ENCODE peak calls at places on chromosomes 12 and 14, in four cellular contexts. H is WTC11, K is AG09309, S is HFF-Myc. A is an unnamed sample.

GRCh38 chr12:10957741-10958140 is 18.7 kb upstream of the TAS2R14 start:
- DNase-seq in H (no peak), K (no peak), S (no peak), A (no peak)

GRCh38 chr12:113462880-113463745 is 8.6 kb downstream of the LHX5 start:
- DNase-seq in H (peak; percentile 64), K (no peak), S (no peak), A (no peak)

GRCh38 chr14:54659365-54659764 is 92.4 kb downstream of the SAMD4A start:
- DNase-seq in H (no peak), K (no peak), S (no peak), A (no peak)

GRCh38 chr12:10959777-10960176 is 20.7 kb upstream of the TAS2R14 start:
- DNase-seq in H (no peak), K (no peak), S (no peak), A (no peak)

GRCh38 chr12:66319266-66319954 is 17.1 kb downstream of the HELB start:
- DNase-seq in H (no peak), K (no peak), S (no peak), A (no peak)

GRCh38 chr14:95408731-95409471 is 89.2 kb upstream of the CLMN start:
- DNase-seq in H (no peak), K (no peak), S (no peak), A (no peak)

GRCh38 chr12:66919466-66919865 is 240.6 kb upstream of the GRIP1 start:
- DNase-seq in H (no peak), K (no peak), S (no peak), A (no peak)

GRCh38 chr12:2163172-2163927 is 110.6 kb downstream of the CACNA1C start:
- DNase-seq in H (no peak), K (peak; percentile 79), S (no peak), A (no peak)

GRCh38 chr12:123102781-123103503 is 47.9 kb downstream of the PITPNM2 start:
- DNase-seq in H (no peak), K (no peak), S (no peak), A (no peak)

GRCh38 chr12:1795221-1795784 is 25.1 kb upstream of the LRTM2 start:
- DNase-seq in H (no peak), K (no peak), S (no peak), A (no peak)

GRCh38 chr12:117236456-117237001 is 46.3 kb upstream of the FBXO21 start:
- DNase-seq in H (peak; percentile 99), K (peak; percentile 7), S (no peak), A (no peak)

GRCh38 chr12:128573907-128574306 is 249.9 kb downstream of the SLC15A4 start:
- DNase-seq in H (no peak), K (no peak), S (no peak), A (no peak)

GRCh38 chr12:119949145-119949544 is 39.9 kb upstream of the BICDL1 start:
- DNase-seq in H (no peak), K (no peak), S (no peak), A (no peak)

GRCh38 chr14:90940318-90940962 is 120.0 kb downstream of the RPS6KA5 start:
- DNase-seq in H (no peak), K (no peak), S (no peak), A (no peak)

GRCh38 chr12:29612912-29613311 is 115.4 kb upstream of the OVCH1 start:
- DNase-seq in H (no peak), K (no peak), S (no peak), A (no peak)

GRCh38 chr12:128976120-128976519 is 122.8 kb downstream of the GLT1D1 start:
- DNase-seq in H (peak; percentile 24), K (no peak), S (no peak), A (no peak)

GRCh38 chr14:92659765-92660561 is 88.5 kb downstream of the LGMN start:
- DNase-seq in H (no peak), K (no peak), S (no peak), A (no peak)

GRCh38 chr12:1838223-1838993 is 18.0 kb downstream of the LRTM2 start:
- DNase-seq in H (no peak), K (no peak), S (no peak), A (no peak)

GRCh38 chr12:69106482-69107118 is 132.8 kb upstream of the CPSF6 start:
- DNase-seq in H (no peak), K (no peak), S (no peak), A (no peak)

GRCh38 chr12:6788972-6789905 is at the start of gene CD4:
- DNase-seq in H (no peak), K (no peak), S (no peak), A (no peak)

GRCh38 chr14:77457115-77457521 is 283 bp downstream of the VIPAS39 start:
- DNase-seq in H (no peak), K (no peak), S (no peak), A (no peak)

GRCh38 chr12:77167801-77168200 is 102.4 kb upstream of the E2F7 start:
- DNase-seq in H (no peak), K (no peak), S (no peak), A (no peak)

GRCh38 chr12:105279460-105280056 is 43.6 kb upstream of the APPL2 start:
- DNase-seq in H (peak; percentile 47), K (no peak), S (no peak), A (no peak)

GRCh38 chr14:63896278-63896720 is 43.5 kb downstream of the SYNE2 start:
- DNase-seq in H (no peak), K (peak; percentile 73), S (no peak), A (peak; percentile 47)

GRCh38 chr14:65972891-65973290 is 513.3 kb upstream of the CCDC196 start:
- DNase-seq in H (no peak), K (peak; percentile 27), S (no peak), A (no peak)

GRCh38 chr14:58281969-58282368 is 16.4 kb upstream of the ARID4A start:
- DNase-seq in H (no peak), K (no peak), S (no peak), A (no peak)

GRCh38 chr12:67747869-67748760 is 99.6 kb downstream of the DYRK2 start:
- DNase-seq in H (no peak), K (no peak), S (no peak), A (no peak)

GRCh38 chr12:49546481-49546880 is 7.7 kb downstream of the KCNH3 start:
- DNase-seq in H (no peak), K (no peak), S (no peak), A (no peak)

GRCh38 chr12:3641428-3641883 is 111.5 kb downstream of the CRACR2A start:
- DNase-seq in H (no peak), K (peak; percentile 23), S (peak; percentile 40), A (peak; percentile 32)

GRCh38 chr14:92160619-92161018 is 38.9 kb downstream of the CPSF2 start:
- DNase-seq in H (no peak), K (peak; percentile 81), S (no peak), A (peak; percentile 34)

GRCh38 chr14:35399083-35399807 is 5.3 kb downstream of the NFKBIA start:
- DNase-seq in H (no peak), K (no peak), S (no peak), A (no peak)

GRCh38 chr12:54984602-54985376 is at the start of gene TESPA1:
- DNase-seq in H (no peak), K (no peak), S (no peak), A (no peak)

GRCh38 chr12:50402270-50403000 is 1.8 kb downstream of the LARP4 start:
- DNase-seq in H (no peak), K (no peak), S (no peak), A (no peak)

GRCh38 chr14:102095871-102096568 is 9.2 kb upstream of the HSP90AA1 start:
- DNase-seq in H (no peak), K (no peak), S (no peak), A (no peak)

GRCh38 chr14:100422556-100423420 is 99.6 kb downstream of the SLC25A47 start:
- DNase-seq in H (no peak), K (no peak), S (no peak), A (no peak)

GRCh38 chr12:29725587-29726320 is 58.0 kb downstream of the TMTC1 start:
- DNase-seq in H (no peak), K (no peak), S (no peak), A (no peak)

GRCh38 chr14:53409974-53410373 is 256.9 kb upstream of the DDHD1 start:
- DNase-seq in H (no peak), K (no peak), S (no peak), A (no peak)

GRCh38 chr12:56205445-56205844 is 16.2 kb upstream of the SMARCC2 start:
- DNase-seq in H (no peak), K (no peak), S (no peak), A (no peak)
- TF ChIP-seq CTCF in H (no peak), K (no peak), S (no peak), A (no peak)

GRCh38 chr12:116204169-116204568 is 73.3 kb downstream of the MED13L start:
- DNase-seq in H (no peak), K (no peak), S (no peak), A (no peak)

GRCh38 chr12:116201908-116202307 is 75.6 kb downstream of the MED13L start:
- DNase-seq in H (no peak), K (no peak), S (no peak), A (no peak)

GRCh38 chr12:116201359-116201758 is 76.1 kb downstream of the MED13L start:
- DNase-seq in H (no peak), K (no peak), S (no peak), A (no peak)

GRCh38 chr12:116202433-116202832 is 75.1 kb downstream of the MED13L start:
- DNase-seq in H (no peak), K (no peak), S (no peak), A (no peak)

GRCh38 chr12:116202940-116203339 is 74.6 kb downstream of the MED13L start:
- DNase-seq in H (no peak), K (no peak), S (peak; percentile 25), A (no peak)
- TF ChIP-seq CTCF in H (no peak), K (peak; percentile 32), S (peak; percentile 24), A (peak; percentile 50)

DNA sequence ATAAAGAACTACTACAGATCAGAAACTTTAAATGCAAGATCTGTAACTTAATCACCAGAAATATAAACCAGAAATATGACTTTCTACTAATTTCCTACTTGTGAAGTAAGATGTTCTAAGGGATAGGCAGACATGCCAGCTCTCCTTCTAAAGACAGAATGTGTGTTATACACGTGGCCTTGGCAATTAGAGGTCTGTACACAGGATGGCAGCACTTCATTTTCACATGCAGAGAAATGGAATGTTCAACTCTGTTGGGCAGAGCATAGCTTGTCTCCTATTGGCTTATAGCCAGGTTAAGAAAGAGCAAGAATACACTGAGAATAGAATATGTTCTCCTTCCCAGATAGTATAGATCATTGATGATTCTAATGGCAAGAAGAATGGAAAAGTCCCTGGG is 403.8 kb downstream of the DAD1 start:
- DNase-seq in H (no peak), K (no peak), S (no peak), A (no peak)
- TF ChIP-seq CTCF in H (no peak), K (no peak), S (no peak), A (no peak)

GRCh38 chr12:94994312-94994711 is 9.2 kb downstream of the NDUFA12 start:
- DNase-seq in H (no peak), K (peak; percentile 33), S (no peak), A (peak; percentile 23)
- TF ChIP-seq CTCF in H (no peak), K (no peak), S (no peak), A (peak; percentile 7)

GRCh38 chr12:51984657-51985056 is 22.1 kb upstream of the TAMALIN start:
- DNase-seq in H (no peak), K (no peak), S (no peak), A (no peak)
- TF ChIP-seq CTCF in H (no peak), K (no peak), S (no peak), A (no peak)